ENCODE peak calls at places on chromosomes 16 and 17, in ten cellular contexts. R is activated CD8-positive, alpha-beta memory T cell treated with anti-CD3 and anti-CD28 coated beads, Interleukin-2, amount 50 U/mL, for 4 hours; O is stimulated activated CD8-positive, alpha-beta memory T cell treated with anti-CD3 and anti-CD28 coated beads, Interleukin-12 subunit alpha, Interleukin-12 subunit beta, amount 100 ng/mL, for 1 hour; J is NCI-H1092; X is stromal cell of bone marrow; N is HEK293T; M is heart left ventricle; D is stimulated activated CD4-positive, alpha-beta T cell treated with anti-CD3 and anti-CD28 coated beads, Interleukin-1b, Interleukin-23, amount 100 ng/mL, for 1 hour; W is sigmoid colon; P is non-pigmented ciliary epithelial cell. Y is an unnamed sample.

GRCh38 chr17:66944365-66945203 is 19.9 kb upstream of the CACNG4 start:
- DNase-seq in D (no peak), J (peak), X (peak), P (no peak), W (no peak), M (no peak), N (no peak), R (no peak), O (no peak), Y (no peak)

GRCh38 chr17:1379208-1379929 is 20.7 kb downstream of the YWHAE start:
- DNase-seq in O (no peak), N (no peak), X (no peak), M (no peak), R (no peak), P (no peak), D (no peak), J (no peak), W (no peak), Y (no peak)

GRCh38 chr17:71329310-71330098 is 791.3 kb upstream of the SOX9 start:
- DNase-seq in X (no peak), P (no peak), O (no peak), R (no peak), M (no peak), J (peak), D (no peak), W (no peak), N (no peak), Y (no peak)

GRCh38 chr17:36591434-36592315 is at the start of gene DHRS11:
- DNase-seq in P (no peak), J (peak), M (peak), X (peak), N (peak), D (peak), R (peak), O (peak), W (peak), Y (peak)

GRCh38 chr17:1765576-1765975 is 3.7 kb downstream of the SERPINF1 start:
- DNase-seq in O (no peak), N (no peak), J (no peak), W (no peak), X (no peak), D (no peak), P (no peak), M (no peak), R (no peak), Y (no peak)

GRCh38 chr17:2064980-2065785 is 10.3 kb downstream of the HIC1 start:
- DNase-seq in M (peak), X (no peak), W (no peak), O (no peak), P (no peak), D (no peak), J (no peak), R (peak), N (peak), Y (peak)

GRCh38 chr17:50469671-50470305 is 1.1 kb upstream of the CHAD start:
- DNase-seq in D (no peak), J (no peak), M (no peak), P (no peak), O (no peak), N (no peak), X (no peak), W (no peak), R (no peak), Y (no peak)

GRCh38 chr17:19274893-19275292 is 37.7 kb downstream of the EPN2 start:
- DNase-seq in M (no peak), J (no peak), P (no peak), R (no peak), W (peak), O (no peak), N (no peak), X (no peak), D (no peak), Y (no peak)

GRCh38 chr16:27324851-27325301 is 11.1 kb downstream of the IL4R start:
- DNase-seq in R (no peak), W (peak), O (no peak), D (no peak), P (no peak), X (no peak), N (no peak), J (no peak), M (no peak), Y (no peak)

GRCh38 chr16:87664792-87665191 is 62.5 kb downstream of the JPH3 start:
- DNase-seq in D (no peak), R (no peak), X (no peak), M (no peak), P (no peak), N (no peak), O (no peak), W (no peak), J (no peak), Y (no peak)

GRCh38 chr17:9389116-9389515 is 186.5 kb downstream of the STX8 start:
- DNase-seq in R (no peak), N (no peak), J (no peak), P (peak), X (peak), O (no peak), W (no peak), M (no peak), D (no peak), Y (no peak)

GRCh38 chr17:42414782-42415409 is 8.2 kb downstream of the CAVIN1 start:
- DNase-seq in X (no peak), R (peak), N (peak), O (no peak), W (no peak), M (no peak), P (no peak), J (no peak), D (no peak), Y (peak)

GRCh38 chr17:35612924-35613521 is 25.9 kb downstream of the AP2B1 start:
- DNase-seq in P (no peak), R (peak), D (no peak), X (peak), M (no peak), N (peak), W (no peak), J (peak), O (no peak), Y (no peak)

GRCh38 chr17:65820306-65820705 is 258.9 kb upstream of the AXIN2 start:
- DNase-seq in X (no peak), R (no peak), N (no peak), O (no peak), P (no peak), D (no peak), W (no peak), J (no peak), M (no peak), Y (no peak)

GRCh38 chr17:42980766-42981397 is 517 bp downstream of the RUNDC1 start:
- DNase-seq in D (no peak), X (peak), N (peak), O (no peak), P (no peak), W (peak), J (peak), M (peak), R (peak), Y (peak)

GRCh38 chr16:396605-397004 is 394 bp upstream of the NME4 start:
- DNase-seq in M (no peak), W (peak), N (peak), D (no peak), O (no peak), X (no peak), P (no peak), R (no peak), J (peak), Y (no peak)

GRCh38 chr16:82007189-82007588 is 4.1 kb downstream of the SDR42E1 start:
- DNase-seq in J (no peak), W (no peak), N (no peak), X (no peak), P (no peak), R (no peak), D (no peak), O (no peak), M (no peak), Y (no peak)

GRCh38 chr16:10992797-10993196 is 48.4 kb downstream of the CLEC16A start:
- DNase-seq in R (peak), N (no peak), W (no peak), O (no peak), D (no peak), J (no peak), P (peak), M (no peak), X (peak), Y (no peak)

GRCh38 chr17:1830288-1830687 is 483 bp downstream of the RPA1 start:
- DNase-seq in W (no peak), P (no peak), O (no peak), N (peak), J (no peak), R (no peak), X (no peak), D (no peak), M (no peak), Y (no peak)

GRCh38 chr16:64892843-64893242 is 229.0 kb downstream of the CDH11 start:
- DNase-seq in O (no peak), R (no peak), M (no peak), J (no peak), N (no peak), W (no peak), X (peak), D (no peak), P (peak), Y (no peak)

GRCh38 chr17:72305964-72306551 is 185.2 kb downstream of the SOX9 start:
- DNase-seq in W (no peak), X (peak), P (no peak), O (no peak), M (no peak), J (no peak), D (no peak), R (no peak), N (no peak), Y (no peak)

GRCh38 chr17:50364061-50364458 is 8.9 kb downstream of the MRPL27 start:
- DNase-seq in D (no peak), R (no peak), O (no peak), J (no peak), N (no peak), P (no peak), M (no peak), X (no peak), W (peak), Y (no peak)

GRCh38 chr17:54172654-54173316 is 350.1 kb downstream of the KIF2B start:
- DNase-seq in W (no peak), N (no peak), J (no peak), X (peak), P (no peak), O (no peak), R (no peak), D (no peak), M (no peak), Y (no peak)

GRCh38 chr17:41519501-41520224 is 973 bp upstream of the KRT15 start:
- DNase-seq in W (no peak), J (peak), O (no peak), M (peak), D (no peak), X (no peak), R (no peak), N (no peak), P (no peak), Y (no peak)

GRCh38 chr17:78875738-78876597 is 27.0 kb downstream of the CEP295NL start:
- DNase-seq in D (no peak), W (no peak), R (no peak), M (no peak), X (no peak), N (no peak), P (no peak), J (no peak), O (no peak), Y (no peak)